ENCODE peak calls at places on chromosomes 1 and 21, in nine cellular contexts. V is NCI-H2171; X is T47D; D is EL; W is ovary; R is head of caudate nucleus; F is activated effector memory CD4-positive, alpha-beta T cell treated with anti-CD3 and anti-CD28 coated beads, Interleukin-2, amount 50 U/mL, for 16 hours; P is CD8-positive, alpha-beta memory T cell; E is left cardiac atrium. K is an unnamed sample.

GRCh38 chr1:15617874-15618684 is 821 bp downstream of the DDI2 start:
- DNase-seq in P (peak; percentile 33), D (peak; percentile 34), E (no peak), V (peak; percentile 4), X (peak; percentile 72), W (no peak), F (no peak), R (no peak), K (peak; percentile 14)

GRCh38 chr1:162397943-162398560 is 13.9 kb downstream of the SH2D1B start:
- DNase-seq in D (no peak), X (no peak), F (no peak), E (no peak), V (no peak), W (no peak), R (no peak), P (no peak), K (no peak)

GRCh38 chr1:25527226-25527846 is 16.1 kb upstream of the LDLRAP1 start:
- DNase-seq in W (no peak), X (no peak), F (no peak), V (no peak), E (no peak), P (no peak), D (no peak), R (no peak), K (no peak)

GRCh38 chr1:108813326-108813725 is 43.6 kb downstream of the AKNAD1 start:
- DNase-seq in R (no peak), V (no peak), W (no peak), D (no peak), E (no peak), F (no peak), X (no peak), P (no peak), K (no peak)

GRCh38 chr1:160862151-160863061 is at the start of gene CD244:
- DNase-seq in P (no peak), E (peak; percentile 31), D (no peak), W (no peak), R (peak; percentile 28), F (peak; percentile 70), V (no peak), X (peak; percentile 37), K (no peak)

GRCh38 chr1:53766194-53766748 is 27.3 kb upstream of the GLIS1 start:
- DNase-seq in D (no peak), W (no peak), E (no peak), R (no peak), P (no peak), F (no peak), V (no peak), X (no peak), K (no peak)

GRCh38 chr1:96473791-96474452 is 247.7 kb upstream of the PTBP2 start:
- DNase-seq in F (no peak), E (no peak), P (no peak), R (no peak), W (no peak), V (no peak), D (peak; percentile 83), X (no peak), K (no peak)

GRCh38 chr1:3249846-3250501 is 181.0 kb downstream of the PRDM16 start:
- DNase-seq in V (no peak), F (no peak), X (no peak), E (no peak), P (no peak), R (no peak), D (no peak), W (no peak), K (no peak)

GRCh38 chr1:9121891-9122409 is 7.0 kb downstream of the GPR157 start:
- DNase-seq in E (no peak), F (no peak), D (no peak), W (no peak), V (no peak), P (peak; percentile 61), X (no peak), R (no peak), K (no peak)

GRCh38 chr1:241408170-241408569 is 51.2 kb upstream of the RGS7 start:
- DNase-seq in F (no peak), D (peak; percentile 57), X (peak; percentile 44), V (no peak), W (no peak), P (no peak), R (no peak), E (no peak), K (no peak)

GRCh38 chr1:160243767-160244166 is 18.6 kb downstream of the DCAF8 start:
- DNase-seq in R (no peak), P (no peak), W (no peak), D (no peak), F (no peak), X (no peak), E (no peak), V (no peak), K (no peak)

GRCh38 chr1:60988827-60989363 is 93.5 kb upstream of the NFIA start:
- DNase-seq in P (no peak), R (no peak), V (no peak), E (no peak), W (no peak), X (no peak), D (peak; percentile 11), F (no peak), K (no peak)

GRCh38 chr1:154325583-154326545 is 539 bp downstream of the ATP8B2 start:
- DNase-seq in P (peak; percentile 35), E (peak; percentile 73), D (peak; percentile 90), W (peak; percentile 79), R (peak; percentile 52), V (no peak), X (peak; percentile 83), F (peak; percentile 83), K (peak; percentile 68)

GRCh38 chr1:111517464-111518225 is 14.2 kb upstream of the ADORA3 start:
- DNase-seq in X (no peak), E (no peak), D (no peak), F (peak; percentile 65), R (no peak), V (peak; percentile 8), P (peak; percentile 49), W (no peak), K (no peak)

GRCh38 chr1:39127513-39127912 is 77.0 kb upstream of the MACF1 start:
- DNase-seq in P (no peak), X (peak; percentile 35), R (no peak), E (no peak), D (peak; percentile 52), V (no peak), W (no peak), F (no peak), K (no peak)

GRCh38 chr21:16376673-16377072 is 646.9 kb downstream of the USP25 start:
- DNase-seq in F (no peak), W (no peak), D (no peak), R (no peak), V (no peak), X (no peak), P (no peak), E (no peak), K (no peak)

GRCh38 chr1:56639210-56639609 is 5.9 kb upstream of the PRKAA2 start:
- DNase-seq in W (no peak), X (no peak), R (no peak), F (no peak), P (no peak), E (no peak), D (no peak), V (no peak), K (no peak)

GRCh38 chr1:65090406-65090805 is 57.6 kb upstream of the AK4 start:
- DNase-seq in R (no peak), E (no peak), P (no peak), D (peak; percentile 12), V (no peak), W (no peak), X (no peak), F (no peak), K (no peak)

GRCh38 chr1:174408142-174408541 is 39.6 kb upstream of the GPR52 start:
- DNase-seq in R (no peak), P (no peak), F (no peak), X (no peak), D (no peak), W (no peak), E (no peak), V (no peak), K (no peak)

GRCh38 chr1:240987928-240988327 is 369.1 kb downstream of the RGS7 start:
- DNase-seq in R (no peak), W (no peak), D (peak; percentile 44), P (no peak), X (no peak), V (no peak), F (no peak), E (no peak), K (no peak)

GRCh38 chr1:12617511-12617900 is 504 bp downstream of the DHRS3 start:
- DNase-seq in P (peak; percentile 66), R (no peak), D (no peak), V (peak; percentile 78), X (peak; percentile 35), F (peak; percentile 77), W (no peak), E (no peak), K (no peak)

K was measured in thoracic aorta.